ENCODE peak calls at places on chromosomes 12 and 14, in seven cellular contexts. One of them, this sample, is unnamed.

GRCh38 chr12:114918535-114919233 is 234.7 kb upstream of the TBX3 start:
- DNase-seq in left colon: no peak
- DNase-seq in stromal cell of bone marrow: peak
- DNase-seq in progenitor cell of endocrine pancreas: no peak
- DNase-seq in NCI-H1092: no peak
- DNase-seq in HS-5: peak
- DNase-seq in SK-N-MC: no peak
- DNase-seq in this sample: no peak

GRCh38 chr12:92654929-92655328 is 47.9 kb upstream of the PLEKHG7 start:
- DNase-seq in left colon: no peak
- DNase-seq in stromal cell of bone marrow: peak
- DNase-seq in progenitor cell of endocrine pancreas: no peak
- DNase-seq in NCI-H1092: no peak
- DNase-seq in HS-5: peak
- DNase-seq in SK-N-MC: no peak
- DNase-seq in this sample: no peak

GRCh38 chr12:46383654-46384450 is 11.3 kb upstream of the SLC38A2 start:
- DNase-seq in left colon: peak
- DNase-seq in stromal cell of bone marrow: peak
- DNase-seq in progenitor cell of endocrine pancreas: no peak
- DNase-seq in NCI-H1092: peak
- DNase-seq in HS-5: peak
- DNase-seq in SK-N-MC: no peak
- DNase-seq in this sample: peak

GRCh38 chr14:99672506-99673327 is 11.4 kb upstream of the CYP46A1 start:
- DNase-seq in left colon: no peak
- DNase-seq in stromal cell of bone marrow: no peak
- DNase-seq in progenitor cell of endocrine pancreas: no peak
- DNase-seq in NCI-H1092: no peak
- DNase-seq in HS-5: no peak
- DNase-seq in SK-N-MC: no peak
- DNase-seq in this sample: no peak

GRCh38 chr12:100877776-100878175 is 83.2 kb downstream of the ANO4 start:
- DNase-seq in left colon: no peak
- DNase-seq in stromal cell of bone marrow: no peak
- DNase-seq in progenitor cell of endocrine pancreas: no peak
- DNase-seq in NCI-H1092: no peak
- DNase-seq in HS-5: no peak
- DNase-seq in SK-N-MC: no peak
- DNase-seq in this sample: no peak

GRCh38 chr12:121754836-121755235 is 38.7 kb downstream of the RHOF start:
- DNase-seq in left colon: no peak
- DNase-seq in stromal cell of bone marrow: no peak
- DNase-seq in progenitor cell of endocrine pancreas: no peak
- DNase-seq in NCI-H1092: no peak
- DNase-seq in HS-5: no peak
- DNase-seq in SK-N-MC: no peak
- DNase-seq in this sample: no peak

GRCh38 chr12:130990034-130990433 is 36.3 kb downstream of the ADGRD1 start:
- DNase-seq in left colon: peak
- DNase-seq in stromal cell of bone marrow: no peak
- DNase-seq in progenitor cell of endocrine pancreas: no peak
- DNase-seq in NCI-H1092: no peak
- DNase-seq in HS-5: no peak
- DNase-seq in SK-N-MC: no peak
- DNase-seq in this sample: no peak

GRCh38 chr14:36518586-36519430 is 1.2 kb downstream of the NKX2-1 start:
- DNase-seq in left colon: no peak
- DNase-seq in stromal cell of bone marrow: no peak
- DNase-seq in progenitor cell of endocrine pancreas: no peak
- DNase-seq in NCI-H1092: no peak
- DNase-seq in HS-5: no peak
- DNase-seq in SK-N-MC: no peak
- DNase-seq in this sample: no peak

This sample was measured in anterior cingulate cortex.